ENCODE peak calls at places on chromosome 2, in eight cellular contexts. S is brain microvascular endothelial cell; C is T-helper 17 cell; A is glutamatergic neuron; T is activated CD8-positive, alpha-beta memory T cell treated with anti-CD3 and anti-CD28 coated beads for 1 hour; Z is Panc1; E is fibroblast of pulmonary artery; L is B cell. G is an unnamed sample.

GRCh38 chr2:36453652-36454051 is 98.1 kb downstream of the CRIM1 start:
- DNase-seq in S (no peak), C (no peak), A (no peak), T (no peak), Z (no peak), E (no peak), L (no peak), G (no peak)

GRCh38 chr2:168348076-168348475 is 100.7 kb upstream of the STK39 start:
- DNase-seq in S (peak; percentile 48), C (no peak), A (peak; percentile 67), T (no peak), Z (no peak), E (peak; percentile 54), L (no peak), G (peak; percentile 56)

GRCh38 chr2:234951386-234952269 is at the start of gene SH3BP4:
- DNase-seq in S (peak; percentile 63), C (no peak), A (peak; percentile 88), T (no peak), Z (no peak), E (peak; percentile 75), L (peak; percentile 90), G (no peak)

GRCh38 chr2:26988165-26988879 is 17.9 kb downstream of the MAPRE3 start:
- DNase-seq in S (peak; percentile 70), C (no peak), A (no peak), T (no peak), Z (no peak), E (peak; percentile 80), L (no peak), G (no peak)

GRCh38 chr2:150100834-150101233 is 386.6 kb downstream of the RND3 start:
- DNase-seq in S (no peak), C (no peak), A (no peak), T (no peak), Z (no peak), E (no peak), L (no peak), G (no peak)

GRCh38 chr2:65790676-65790935 is 358.2 kb upstream of the SPRED2 start:
- DNase-seq in S (no peak), C (no peak), A (no peak), T (no peak), Z (no peak), E (no peak), L (no peak), G (no peak)

GRCh38 chr2:38146917-38147307 is 71.0 kb upstream of the CYP1B1 start:
- DNase-seq in S (peak; percentile 96), C (no peak), A (no peak), T (no peak), Z (peak; percentile 22), E (peak; percentile 95), L (no peak), G (peak; percentile 79)

GRCh38 chr2:177187631-177188312 is 24.8 kb upstream of the HNRNPA3 start:
- DNase-seq in S (peak; percentile 82), C (no peak), A (no peak), T (no peak), Z (no peak), E (peak; percentile 39), L (no peak), G (peak; percentile 43)